ENCODE peak calls at places on chromosome 13, in nine cellular contexts. V is esophagus squamous epithelium, O is heart left ventricle, A is Peyer's patch, M is uterus, G is tibial nerve, W is endothelial cell of umbilical vein, L is A549, D is esophagus muscularis mucosa. C is an unnamed sample.

GRCh38 chr13:44868397-44868796 is 120.9 kb downstream of the NUFIP1 start:
- DNase-seq in V (no peak), O (no peak), A (no peak), M (no peak), G (no peak), W (no peak), L (no peak), D (no peak), C (no peak)

GRCh38 chr13:20090349-20090748 is 70.5 kb downstream of the GJA3 start:
- DNase-seq in V (no peak), O (no peak), A (no peak), M (no peak), G (no peak), W (no peak), L (no peak), D (no peak), C (no peak)

GRCh38 chr13:41111454-41111853 is 21.1 kb downstream of the KBTBD6 start:
- DNase-seq in V (no peak), O (no peak), A (no peak), M (peak; percentile 26), G (no peak), W (no peak), L (no peak), D (no peak), C (no peak)

GRCh38 chr13:58712191-58712590 is 1080.6 kb downstream of the PCDH17 start:
- DNase-seq in V (no peak), O (no peak), A (no peak), M (no peak), G (no peak), W (no peak), L (no peak), D (no peak), C (no peak)

GRCh38 chr13:32117696-32118095 is 86.1 kb downstream of the FRY start:
- DNase-seq in V (no peak), O (peak; percentile 89), A (no peak), M (no peak), G (no peak), W (no peak), L (no peak), D (no peak), C (peak; percentile 74)

GRCh38 chr13:80923907-80924306 is 583.0 kb upstream of the SPRY2 start:
- DNase-seq in V (no peak), O (no peak), A (no peak), M (no peak), G (no peak), W (peak; percentile 22), L (no peak), D (no peak), C (no peak)

GRCh38 chr13:34344761-34345600 is 527.0 kb downstream of the RFC3 start:
- DNase-seq in V (no peak), O (no peak), A (no peak), M (no peak), G (no peak), W (no peak), L (no peak), D (no peak), C (no peak)

GRCh38 chr13:34738251-34739170 is 203.6 kb upstream of the NBEA start:
- DNase-seq in V (no peak), O (no peak), A (no peak), M (no peak), G (no peak), W (no peak), L (no peak), D (no peak), C (no peak)

GRCh38 chr13:44870456-44870929 is 118.8 kb downstream of the NUFIP1 start:
- DNase-seq in V (no peak), O (peak; percentile 83), A (no peak), M (no peak), G (peak; percentile 26), W (no peak), L (no peak), D (no peak), C (peak; percentile 32)

GRCh38 chr13:73058432-73058740 is 419 bp upstream of the KLF5 start:
- DNase-seq in V (no peak), O (no peak), A (no peak), M (no peak), G (no peak), W (no peak), L (no peak), D (no peak), C (no peak)

GRCh38 chr13:73060251-73061160 is 1.7 kb downstream of the KLF5 start:
- DNase-seq in V (no peak), O (peak; percentile 45), A (no peak), M (peak; percentile 19), G (no peak), W (peak; percentile 24), L (no peak), D (no peak), C (no peak)

GRCh38 chr13:73061478-73062275 is 2.9 kb downstream of the KLF5 start:
- DNase-seq in V (no peak), O (no peak), A (no peak), M (no peak), G (no peak), W (no peak), L (no peak), D (no peak), C (no peak)

GRCh38 chr13:73058741-73059459 is at the start of gene KLF5:
- DNase-seq in V (peak; percentile 68), O (peak; percentile 96), A (peak; percentile 90), M (peak; percentile 96), G (peak; percentile 97), W (peak; percentile 95), L (peak; percentile 67), D (peak; percentile 98), C (peak; percentile 99)

DNA sequence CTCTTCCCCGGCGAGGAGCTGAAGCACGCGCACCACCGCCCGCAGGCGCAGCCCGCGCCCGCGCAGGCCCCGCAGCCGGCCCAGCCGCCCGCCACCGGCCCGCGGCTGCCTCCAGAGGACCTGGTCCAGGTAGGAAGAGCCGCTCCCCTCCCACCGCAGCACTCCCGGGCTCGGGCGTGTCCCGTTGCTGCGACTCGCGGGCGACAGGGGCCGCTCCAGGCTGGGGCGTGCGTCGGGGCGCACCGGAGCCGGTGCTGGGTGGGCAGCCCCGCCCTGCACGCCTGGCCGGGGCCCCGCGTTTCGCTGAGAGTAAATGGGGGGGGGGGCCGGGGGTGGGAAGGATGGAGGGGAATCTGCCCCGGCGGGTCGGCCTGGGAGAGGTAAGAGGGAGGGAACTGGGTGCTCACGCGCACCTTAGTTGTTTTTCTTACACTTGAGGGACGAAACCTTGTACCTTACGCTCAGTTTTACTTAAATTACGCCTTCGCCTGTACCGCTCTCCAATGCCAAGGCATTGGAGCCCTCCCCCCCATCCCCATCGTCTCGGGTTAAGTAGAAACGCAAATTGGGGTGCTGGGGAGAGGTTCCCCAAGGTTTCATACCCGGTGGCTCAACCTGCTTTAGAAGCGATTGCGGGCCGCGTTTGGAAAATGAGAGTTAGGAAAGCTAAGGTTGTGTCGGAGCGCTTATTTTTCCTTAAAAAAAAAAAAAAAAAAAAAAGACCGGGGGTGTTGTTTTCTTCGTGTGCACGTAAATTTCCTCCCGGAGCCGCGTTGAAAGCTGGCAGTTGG is 850 bp downstream of the KLF5 start:
- DNase-seq in V (no peak), O (peak; percentile 48), A (no peak), M (peak; percentile 31), G (no peak), W (peak; percentile 16), L (no peak), D (no peak), C (peak; percentile 76)
- TF ChIP-seq CTCF in V (no peak), O (peak; percentile 24), A (no peak), M (no peak), G (no peak), W (no peak), L (peak; percentile 21), D (peak; percentile 24), C (peak; percentile 16)

DNA sequence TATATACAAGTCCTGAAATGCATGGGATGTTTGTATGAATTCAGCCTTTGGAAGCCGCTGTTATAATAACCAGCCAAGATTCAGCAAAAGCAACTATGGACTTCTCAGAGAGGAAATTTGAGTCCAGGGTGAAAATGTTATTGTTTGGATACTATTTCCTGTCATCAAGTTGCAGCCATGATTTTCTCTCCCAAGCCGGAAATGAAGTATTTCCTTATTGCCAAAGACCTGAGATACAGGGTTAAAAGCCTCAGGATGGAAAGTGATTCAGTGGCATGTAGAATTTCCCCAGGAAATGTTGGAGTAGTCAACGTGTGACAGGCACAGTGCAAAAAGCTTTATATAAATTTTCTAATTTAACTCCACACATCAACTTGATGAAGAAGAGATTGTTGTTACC is 133.8 kb downstream of the IRS2 start:
- DNase-seq in V (no peak), O (no peak), A (no peak), M (no peak), G (no peak), W (peak; percentile 12), L (no peak), D (no peak), C (no peak)
- TF ChIP-seq POLR2A in V (no peak), O (no peak), A (no peak), M (no peak), G (no peak), W (no peak), L (no peak), D (no peak), C (no peak)

DNA sequence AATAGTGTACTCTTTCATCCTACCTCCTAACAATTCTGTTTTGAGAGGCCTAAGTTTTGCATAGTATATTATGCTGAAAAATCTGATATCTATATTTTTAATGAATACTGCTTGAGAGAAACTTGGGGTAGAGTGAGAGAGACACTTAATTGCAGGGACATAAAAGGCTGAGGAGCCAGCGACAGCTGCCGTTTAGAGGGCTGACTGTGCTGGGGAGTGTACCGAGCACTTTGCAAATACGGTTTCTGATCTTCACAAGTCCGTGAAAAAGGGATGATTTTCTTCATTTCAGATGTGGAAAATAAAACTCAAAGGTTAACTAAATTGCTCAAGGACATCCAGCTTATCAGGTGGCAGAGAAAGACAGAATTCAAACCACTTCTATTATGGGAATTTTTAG is 97.4 kb downstream of the CAB39L start:
- DNase-seq in V (no peak), O (no peak), A (no peak), M (no peak), G (no peak), W (no peak), L (no peak), D (no peak), C (no peak)
- TF ChIP-seq CTCF in V (no peak), O (no peak), A (no peak), M (no peak), G (no peak), W (no peak), L (no peak), D (no peak), C (no peak)

GRCh38 chr13:102774596-102775375 is 1.2 kb upstream of the TEX30 start:
- DNase-seq in V (no peak), O (no peak), A (no peak), M (no peak), G (no peak), W (no peak), L (no peak), D (no peak), C (no peak)

GRCh38 chr13:102771298-102772041 is 2.1 kb downstream of the TEX30 start:
- DNase-seq in V (no peak), O (no peak), A (no peak), M (no peak), G (no peak), W (no peak), L (no peak), D (no peak), C (no peak)

GRCh38 chr13:102774210-102774560 is 599 bp upstream of the TEX30 start:
- DNase-seq in V (no peak), O (no peak), A (no peak), M (no peak), G (no peak), W (no peak), L (no peak), D (no peak), C (no peak)

GRCh38 chr13:102772042-102772425 is 1.6 kb downstream of the TEX30 start:
- DNase-seq in V (no peak), O (no peak), A (no peak), M (no peak), G (no peak), W (no peak), L (no peak), D (no peak), C (no peak)

GRCh38 chr13:102773441-102774209 is at the start of gene TEX30:
- DNase-seq in V (peak; percentile 20), O (peak; percentile 88), A (peak; percentile 73), M (peak; percentile 84), G (peak; percentile 61), W (peak; percentile 90), L (peak; percentile 51), D (peak; percentile 92), C (peak; percentile 98)
- TF ChIP-seq POLR2A in V (peak; percentile 93), O (peak; percentile 90), A (peak; percentile 84), M (peak; percentile 91), G (peak; percentile 86), W (peak; percentile 97), L (peak; percentile 91), D (peak; percentile 57), C (peak; percentile 92)